ENCODE peak calls at places on chromosomes 6 and 20, in four cellular contexts. Y is lung, U is choroid plexus epithelial cell, E is fibroblast of mammary gland. V is an unnamed sample.

GRCh38 chr6:84623956-84624680 is 140.3 kb downstream of the TBX18 start:
- DNase-seq in U (peak; percentile 91), Y (no peak), E (peak; percentile 88), V (no peak)

GRCh38 chr20:723756-724155 is 44.5 kb downstream of the SLC52A3 start:
- DNase-seq in E (no peak), U (no peak), Y (no peak), V (no peak)

GRCh38 chr6:144723431-144723830 is 438.3 kb downstream of the UTRN start:
- DNase-seq in E (no peak), Y (no peak), U (no peak), V (no peak)

GRCh38 chr20:23091741-23092408 is 5.8 kb upstream of the CD93 start:
- DNase-seq in E (no peak), U (peak; percentile 23), Y (no peak), V (no peak)

GRCh38 chr6:113758725-113759576 is 98.2 kb upstream of the MARCKS start:
- DNase-seq in U (peak; percentile 44), E (no peak), Y (no peak), V (no peak)

GRCh38 chr6:128848169-128848935 is 34.6 kb upstream of the LAMA2 start:
- DNase-seq in E (no peak), Y (no peak), U (peak; percentile 47), V (no peak)

GRCh38 chr6:7463785-7464184 is 74.2 kb downstream of the RIOK1 start:
- DNase-seq in E (peak; percentile 66), Y (no peak), U (peak; percentile 14), V (no peak)

GRCh38 chr6:90538651-90539050 is 48.2 kb downstream of the MAP3K7 start:
- DNase-seq in U (peak; percentile 59), E (no peak), Y (no peak), V (no peak)

GRCh38 chr20:3802524-3803239 is 6.6 kb downstream of the CDC25B start:
- DNase-seq in Y (no peak), E (no peak), U (no peak), V (no peak)

GRCh38 chr6:30359276-30359675 is 14.3 kb downstream of the RPP21 start:
- DNase-seq in U (no peak), Y (no peak), E (no peak), V (no peak)

GRCh38 chr20:3209023-3209945 is at the start of gene ITPA:
- DNase-seq in U (peak; percentile 35), E (peak; percentile 28), Y (peak; percentile 53), V (peak; percentile 43)

GRCh38 chr6:13517116-13517515 is 29.7 kb upstream of the GFOD1 start:
- DNase-seq in U (peak; percentile 62), Y (no peak), E (peak; percentile 32), V (no peak)

GRCh38 chr6:46129634-46130505 is at the start of gene ENPP4:
- DNase-seq in E (peak; percentile 83), Y (peak; percentile 88), U (peak; percentile 67), V (peak; percentile 84)

GRCh38 chr6:30646450-30647038 is 389 bp upstream of the C6orf136 start:
- DNase-seq in E (peak; percentile 88), U (no peak), Y (peak; percentile 92), V (peak; percentile 79)

GRCh38 chr6:85015396-85015990 is 251.1 kb upstream of the TBX18 start:
- DNase-seq in Y (peak; percentile 52), E (peak; percentile 67), U (peak; percentile 89), V (peak; percentile 44)

GRCh38 chr20:63846128-63846771 is 15.0 kb upstream of the ABHD16B start:
- DNase-seq in Y (no peak), U (peak; percentile 61), E (no peak), V (no peak)

GRCh38 chr6:151067684-151068596 is 171.8 kb upstream of the AKAP12 start:
- DNase-seq in U (peak; percentile 98), Y (peak; percentile 41), E (peak; percentile 99), V (no peak)

GRCh38 chr6:90000864-90001731 is 106.8 kb downstream of the GJA10 start:
- DNase-seq in U (no peak), E (peak; percentile 76), Y (no peak), V (no peak)

GRCh38 chr20:40497781-40498691 is 191.0 kb downstream of the MAFB start:
- DNase-seq in Y (peak; percentile 58), U (no peak), E (peak; percentile 84), V (no peak)

GRCh38 chr6:79646006-79646405 is 14.9 kb downstream of the SH3BGRL2 start:
- DNase-seq in Y (no peak), U (no peak), E (no peak), V (no peak)

GRCh38 chr6:1472643-1473042 is 83.3 kb downstream of the FOXF2 start:
- DNase-seq in U (no peak), Y (no peak), E (no peak), V (no peak)

GRCh38 chr6:158894192-158894591 is 75.0 kb upstream of the EZR start:
- DNase-seq in E (peak; percentile 56), Y (no peak), U (peak; percentile 92), V (no peak)

GRCh38 chr20:19269737-19270325 is 57.4 kb downstream of the SLC24A3 start:
- DNase-seq in U (peak; percentile 69), Y (no peak), E (peak; percentile 57), V (no peak)

GRCh38 chr20:32080783-32081182 is 28.7 kb upstream of the TM9SF4 start:
- DNase-seq in U (no peak), E (no peak), Y (no peak), V (no peak)

GRCh38 chr6:138996524-138996923 is 8.5 kb upstream of the REPS1 start:
- DNase-seq in Y (no peak), U (peak; percentile 62), E (no peak), V (no peak)

GRCh38 chr6:10141756-10142443 is 273.0 kb downstream of the TFAP2A start:
- DNase-seq in E (no peak), U (peak; percentile 6), Y (no peak), V (no peak)

GRCh38 chr6:10140121-10140520 is 274.8 kb downstream of the TFAP2A start:
- DNase-seq in Y (no peak), E (no peak), U (no peak), V (no peak)

GRCh38 chr6:10140824-10141223 is 274.1 kb downstream of the TFAP2A start:
- DNase-seq in U (peak; percentile 2), Y (no peak), E (no peak), V (no peak)

GRCh38 chr6:10136636-10137035 is 278.2 kb downstream of the TFAP2A start:
- DNase-seq in Y (no peak), E (no peak), U (no peak), V (no peak)

DNA sequence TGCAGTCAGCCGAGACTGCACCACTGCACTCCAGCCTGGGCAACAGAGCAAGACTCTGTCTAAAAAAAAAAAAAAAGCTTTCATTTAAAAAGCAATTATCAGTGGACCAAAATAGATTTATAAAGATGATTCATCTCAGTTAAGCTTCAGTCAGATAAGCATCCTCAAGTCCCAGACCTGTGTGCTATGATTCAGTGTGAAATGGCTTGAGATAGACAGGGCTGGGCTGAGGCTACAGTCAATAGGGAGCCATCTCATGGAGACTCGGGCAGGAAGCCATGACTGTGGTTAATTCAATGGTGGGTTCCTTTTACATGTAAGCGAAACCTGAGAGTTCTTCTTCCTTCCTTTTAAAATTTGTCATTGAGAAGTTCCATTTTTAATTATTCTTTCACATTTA is 276.0 kb downstream of the TFAP2A start:
- DNase-seq in U (peak; percentile 2), Y (no peak), E (no peak), V (no peak)
- TF ChIP-seq CTCF in U (no peak), Y (no peak), E (no peak), V (no peak)

GRCh38 chr6:14589192-14589591 is 471.6 kb downstream of the CD83 start:
- DNase-seq in Y (no peak), U (no peak), E (no peak), V (no peak)

GRCh38 chr6:14578994-14579393 is 461.4 kb downstream of the CD83 start:
- DNase-seq in U (no peak), Y (no peak), E (no peak), V (no peak)

GRCh38 chr6:14585689-14586088 is 468.1 kb downstream of the CD83 start:
- DNase-seq in E (peak; percentile 35), Y (no peak), U (no peak), V (no peak)

GRCh38 chr6:14582731-14583130 is 465.2 kb downstream of the CD83 start:
- DNase-seq in Y (no peak), E (no peak), U (no peak), V (no peak)

GRCh38 chr6:14584450-14584849 is 466.9 kb downstream of the CD83 start:
- DNase-seq in U (peak; percentile 39), Y (no peak), E (no peak), V (no peak)
- TF ChIP-seq CTCF in U (peak; percentile 41), Y (no peak), E (no peak), V (no peak)

DNA sequence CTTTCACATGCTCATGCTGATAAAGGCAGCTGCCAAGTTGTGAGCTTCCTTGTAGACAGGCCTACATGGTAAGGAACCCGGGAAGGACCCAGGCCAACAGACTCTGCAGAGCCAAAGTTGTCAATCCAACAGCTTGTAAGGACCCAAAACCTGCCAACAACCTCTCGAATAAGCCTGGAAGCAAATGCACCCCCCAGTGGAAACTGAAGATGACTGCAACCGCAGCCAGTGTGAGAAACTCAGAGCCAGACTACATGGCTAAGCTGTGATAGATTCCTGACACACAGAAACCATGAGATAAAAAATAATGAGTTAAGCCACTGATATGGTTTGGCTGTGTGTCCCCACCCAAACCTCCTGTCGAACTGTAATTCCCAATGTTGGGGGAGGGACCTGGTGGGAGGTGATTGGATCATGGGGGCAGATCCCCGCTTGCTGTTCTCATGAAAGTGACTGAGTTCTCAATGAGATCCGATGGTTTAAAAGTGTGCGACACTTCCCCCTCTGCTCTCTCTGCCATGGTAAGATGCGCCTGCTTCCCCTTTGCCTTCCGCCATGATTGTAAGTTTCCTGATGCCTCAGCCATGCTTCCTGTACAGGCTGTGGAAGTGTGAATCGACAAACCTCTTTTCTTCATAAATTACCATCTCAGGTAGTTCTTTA is 18.8 kb upstream of the CLPSL2 start:
- DNase-seq in Y (no peak), U (peak; percentile 86), E (peak; percentile 64), V (no peak)
- TF ChIP-seq CTCF in Y (no peak), U (peak; percentile 83), E (peak; percentile 67), V (peak; percentile 48)

DNA sequence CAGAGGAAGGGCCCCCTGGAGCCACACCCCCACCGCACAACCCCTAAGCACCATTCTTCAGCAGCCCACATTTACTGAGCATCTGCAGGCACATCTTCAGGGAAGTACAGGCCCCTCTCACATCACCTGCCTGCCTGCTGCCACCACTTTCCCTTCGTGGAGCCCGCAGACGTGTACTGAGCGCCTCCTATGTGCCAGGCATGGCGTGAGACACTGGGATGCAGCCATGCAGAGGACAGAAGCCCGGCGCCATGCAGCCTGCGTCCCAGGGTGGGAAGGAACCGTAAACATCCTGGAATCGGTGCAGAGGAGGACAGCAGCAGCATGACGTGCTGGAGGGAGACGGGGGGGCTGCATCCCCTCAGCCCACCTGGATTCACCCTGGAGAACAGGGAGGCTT is 78.1 kb downstream of the GRM4 start:
- DNase-seq in Y (no peak), U (peak; percentile 16), E (no peak), V (no peak)
- TF ChIP-seq CTCF in Y (no peak), U (peak; percentile 42), E (no peak), V (no peak)

GRCh38 chr6:41371461-41371991 is 36.1 kb downstream of the NCR2 start:
- DNase-seq in Y (peak; percentile 41), E (peak; percentile 20), U (peak; percentile 73), V (peak; percentile 33)
- TF ChIP-seq CTCF in Y (no peak), E (peak; percentile 2), U (peak; percentile 66), V (peak; percentile 54)

DNA sequence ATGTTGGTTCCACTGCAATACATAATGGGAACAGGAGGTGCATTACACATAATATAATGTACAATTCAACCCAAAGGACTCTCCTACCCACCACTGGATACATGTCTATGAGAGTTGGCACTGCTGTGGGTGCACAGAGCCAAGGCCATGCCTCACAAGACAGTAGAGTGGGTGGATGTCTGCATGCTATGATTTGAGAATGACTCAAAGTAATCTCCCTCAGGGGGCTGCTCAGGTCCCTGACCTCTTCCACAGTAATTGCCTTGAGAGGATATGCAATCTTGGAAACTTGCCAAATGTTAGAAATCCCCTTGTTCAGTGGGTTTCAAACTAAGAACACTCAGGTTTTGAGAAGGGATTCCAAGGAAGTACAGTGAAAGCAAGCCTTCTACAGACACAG is 79.0 kb downstream of the ANKEF1 start:
- DNase-seq in Y (no peak), U (peak; percentile 27), E (peak; percentile 73), V (no peak)
- TF ChIP-seq CTCF in Y (no peak), U (no peak), E (no peak), V (no peak)